ENCODE peak calls at places on chromosomes 7 and 10, in eight cellular contexts. D, O, T, N, S, P, Z and R are unnamed samples.

GRCh38 chr7:16267953-16268820 is 153.2 kb downstream of the CRPPA start:
- DNase-seq in D (no peak), O (no peak), T (no peak), N (no peak), S (no peak), P (no peak), Z (no peak), R (no peak)

GRCh38 chr10:131694168-131694962 is 206.4 kb upstream of the PPP2R2D start:
- DNase-seq in D (no peak), O (no peak), T (no peak), N (no peak), S (no peak), P (no peak), Z (no peak), R (no peak)

GRCh38 chr7:141586878-141587277 is 35.7 kb downstream of the AGK start:
- DNase-seq in D (no peak), O (no peak), T (no peak), N (no peak), S (no peak), P (no peak), Z (no peak), R (no peak)

GRCh38 chr7:84153005-84153404 is 41.6 kb downstream of the SEMA3A start:
- DNase-seq in D (no peak), O (no peak), T (no peak), N (no peak), S (no peak), P (no peak), Z (no peak), R (no peak)

GRCh38 chr10:19952611-19953010 is 136.4 kb downstream of the PLXDC2 start:
- DNase-seq in D (no peak), O (no peak), T (no peak), N (no peak), S (no peak), P (no peak), Z (no peak), R (no peak)

GRCh38 chr7:98354511-98355249 is 46.2 kb downstream of the BAIAP2L1 start:
- DNase-seq in D (no peak), O (no peak), T (peak; percentile 95), N (no peak), S (no peak), P (no peak), Z (peak; percentile 94), R (peak; percentile 75)

GRCh38 chr10:87504307-87504666 is 406 bp upstream of the MINPP1 start:
- DNase-seq in D (no peak), O (no peak), T (no peak), N (no peak), S (no peak), P (no peak), Z (no peak), R (no peak)

GRCh38 chr10:26292058-26292457 is 75.5 kb downstream of the GAD2 start:
- DNase-seq in D (no peak), O (no peak), T (no peak), N (no peak), S (no peak), P (no peak), Z (no peak), R (no peak)

GRCh38 chr10:87503892-87504291 is 801 bp upstream of the MINPP1 start:
- DNase-seq in D (no peak), O (no peak), T (peak; percentile 45), N (no peak), S (no peak), P (no peak), Z (no peak), R (peak; percentile 20)

GRCh38 chr10:43688348-43688892 is 39.7 kb upstream of the ZNF32 start:
- DNase-seq in D (no peak), O (no peak), T (peak; percentile 57), N (no peak), S (no peak), P (no peak), Z (no peak), R (no peak)

GRCh38 chr7:78492146-78492545 is 693.6 kb downstream of the PHTF2 start:
- DNase-seq in D (no peak), O (no peak), T (no peak), N (no peak), S (no peak), P (no peak), Z (no peak), R (no peak)

GRCh38 chr10:30639946-30640786 is 10.6 kb upstream of the LYZL2 start:
- DNase-seq in D (peak; percentile 36), O (no peak), T (peak; percentile 72), N (no peak), S (no peak), P (peak; percentile 27), Z (peak; percentile 77), R (peak; percentile 44)

GRCh38 chr10:97759981-97760345 is 11.8 kb downstream of the SFRP5 start:
- DNase-seq in D (no peak), O (no peak), T (no peak), N (no peak), S (no peak), P (no peak), Z (no peak), R (no peak)

GRCh38 chr10:32927750-32928149 is 30.3 kb downstream of the ITGB1 start:
- DNase-seq in D (no peak), O (no peak), T (no peak), N (no peak), S (no peak), P (no peak), Z (no peak), R (no peak)

GRCh38 chr10:59289809-59290208 is 72.5 kb downstream of the FAM13C start:
- DNase-seq in D (no peak), O (no peak), T (no peak), N (no peak), S (no peak), P (no peak), Z (no peak), R (no peak)

GRCh38 chr10:57336339-57336738 is 931.4 kb downstream of the IPMK start:
- DNase-seq in D (no peak), O (no peak), T (no peak), N (no peak), S (no peak), P (no peak), Z (no peak), R (no peak)

GRCh38 chr10:112307631-112308502 is 24.7 kb downstream of the TECTB start:
- DNase-seq in D (peak; percentile 20), O (no peak), T (peak; percentile 58), N (no peak), S (peak; percentile 8), P (peak; percentile 24), Z (peak; percentile 36), R (peak; percentile 67)

GRCh38 chr7:90592036-90592435 is 4.1 kb upstream of the CDK14 start:
- DNase-seq in D (no peak), O (no peak), T (no peak), N (no peak), S (no peak), P (no peak), Z (no peak), R (no peak)